ENCODE peak calls at places on chromosomes 4 and X, in five cellular contexts. E is substantia nigra; C is SIG-M5; G is stimulated activated CD4-positive, alpha-beta T cell treated with anti-CD3 and anti-CD28 coated beads, Interleukin-1b, Interleukin-23, amount 100 ng/mL, for 1 hour; O is endothelial cell of umbilical vein. U is an unnamed sample.

GRCh38 chr4:7630559-7631287 is 196.0 kb upstream of the PSAPL1 start:
- DNase-seq in E (no peak), C (no peak), G (no peak), O (no peak), U (no peak)

GRCh38 chr4:4555916-4556315 is 14.1 kb upstream of the STX18 start:
- DNase-seq in E (no peak), C (no peak), G (no peak), O (no peak), U (no peak)

GRCh38 chr4:17027495-17027894 is 129.1 kb upstream of the LDB2 start:
- DNase-seq in E (no peak), C (no peak), G (no peak), O (peak; percentile 87), U (no peak)

GRCh38 chr4:108172780-108173598 is 4.3 kb upstream of the LEF1 start:
- DNase-seq in E (no peak), C (no peak), G (no peak), O (peak; percentile 37), U (peak; percentile 42)

GRCh38 chrX:44874481-44875184 is 1.6 kb downstream of the KDM6A start:
- DNase-seq in E (peak; percentile 3), C (no peak), G (no peak), O (peak; percentile 57), U (no peak)

GRCh38 chr4:177175473-177175872 is 134.2 kb upstream of the NEIL3 start:
- DNase-seq in E (no peak), C (no peak), G (no peak), O (no peak), U (no peak)

GRCh38 chr4:69689530-69690111 is 36.6 kb upstream of the UGT2A1 start:
- DNase-seq in E (no peak), C (no peak), G (no peak), O (peak; percentile 72), U (no peak)

GRCh38 chr4:15875663-15876460 is 62.7 kb downstream of the FGFBP1 start:
- DNase-seq in E (no peak), C (no peak), G (no peak), O (no peak), U (no peak)

GRCh38 chr4:140738111-140738510 is 18.1 kb downstream of the TBC1D9 start:
- DNase-seq in E (no peak), C (no peak), G (no peak), O (no peak), U (no peak)

GRCh38 chr4:7070729-7071511 is 3.1 kb upstream of the GRPEL1 start:
- DNase-seq in E (peak; percentile 51), C (no peak), G (peak; percentile 74), O (peak; percentile 65), U (peak; percentile 86)

GRCh38 chr4:180134116-180134866 is 2108.9 kb upstream of the TENM3 start:
- DNase-seq in E (no peak), C (no peak), G (no peak), O (no peak), U (no peak)

GRCh38 chr4:6041794-6042193 is 23.6 kb upstream of the C4orf50 start:
- DNase-seq in E (no peak), C (no peak), G (no peak), O (no peak), U (no peak)

GRCh38 chrX:112816908-112817307 is 23.7 kb downstream of the AMOT start:
- DNase-seq in E (no peak), C (no peak), G (no peak), O (no peak), U (no peak)

GRCh38 chrX:80511969-80512760 is 91.9 kb downstream of the TENT5D start:
- DNase-seq in E (no peak), C (no peak), G (no peak), O (no peak), U (no peak)

GRCh38 chrX:41665676-41666075 is 23.1 kb upstream of the GPR34 start:
- DNase-seq in E (no peak), C (no peak), G (no peak), O (peak; percentile 63), U (no peak)

GRCh38 chr4:57162499-57163019 is 52.4 kb upstream of the IGFBP7 start:
- DNase-seq in E (no peak), C (no peak), G (no peak), O (no peak), U (no peak)

GRCh38 chr4:109321232-109321631 is 18.8 kb upstream of the COL25A1 start:
- DNase-seq in E (no peak), C (no peak), G (no peak), O (no peak), U (no peak)

GRCh38 chr4:67436742-67437141 is 108.6 kb downstream of the CENPC start:
- DNase-seq in E (no peak), C (no peak), G (no peak), O (no peak), U (no peak)

GRCh38 chr4:46073778-46074177 is 50.1 kb downstream of the GABRG1 start:
- DNase-seq in E (no peak), C (no peak), G (no peak), O (no peak), U (no peak)

GRCh38 chr4:92387459-92388069 is 83.8 kb downstream of the GRID2 start:
- DNase-seq in E (no peak), C (no peak), G (no peak), O (peak; percentile 63), U (no peak)

GRCh38 chr4:153260152-153260551 is 55.9 kb downstream of the TRIM2 start:
- DNase-seq in E (no peak), C (no peak), G (no peak), O (no peak), U (no peak)

GRCh38 chr4:111628437-111628836 is 516.8 kb upstream of the FAM241A start:
- DNase-seq in E (no peak), C (no peak), G (no peak), O (no peak), U (no peak)

GRCh38 chrX:68112321-68112720 is 321.0 kb downstream of the OPHN1 start:
- DNase-seq in E (no peak), C (no peak), G (no peak), O (peak; percentile 20), U (no peak)

GRCh38 chrX:73214366-73215094 is at the start of gene NAP1L2:
- DNase-seq in E (peak; percentile 1), C (no peak), G (no peak), O (peak; percentile 17), U (peak; percentile 59)

GRCh38 chrX:74015379-74016019 is 288.5 kb upstream of the ZCCHC13 start:
- DNase-seq in E (peak; percentile 0), C (no peak), G (peak; percentile 5), O (peak; percentile 70), U (peak; percentile 32)